ENCODE peak calls at places on chromosomes 5 and 9, in nine cellular contexts. F is H9, H is gastrocnemius medialis, U is choroid plexus epithelial cell, Z is HuH-7, Y is ACHN, A is T47D, D is WTC11, R is EH. I is an unnamed sample.

GRCh38 chr9:120845255-120845654 is 2.5 kb upstream of the PSMD5 start:
- DNase-seq in F (no peak), H (no peak), U (peak), Z (no peak), Y (no peak), A (no peak), D (no peak), R (no peak), I (no peak)

GRCh38 chr5:91443028-91443427 is 59.9 kb upstream of the ARRDC3 start:
- DNase-seq in F (no peak), H (no peak), U (no peak), Z (no peak), Y (no peak), A (no peak), D (no peak), R (peak), I (peak)

GRCh38 chr5:172059661-172060100 is 53.2 kb upstream of the FBXW11 start:
- DNase-seq in F (no peak), H (no peak), U (peak), Z (peak), Y (peak), A (no peak), D (no peak), R (peak), I (no peak)

GRCh38 chr9:36341936-36342577 is 58.0 kb downstream of the RNF38 start:
- DNase-seq in F (no peak), H (no peak), U (no peak), Z (no peak), Y (no peak), A (no peak), D (no peak), R (no peak), I (no peak)

GRCh38 chr5:5374034-5374715 is 48.3 kb upstream of the ICE1 start:
- DNase-seq in F (no peak), H (no peak), U (peak), Z (no peak), Y (no peak), A (no peak), D (no peak), R (peak), I (peak)

GRCh38 chr9:69535911-69536310 is 136.3 kb downstream of the APBA1 start:
- DNase-seq in F (no peak), H (no peak), U (no peak), Z (no peak), Y (no peak), A (no peak), D (no peak), R (peak), I (peak)

GRCh38 chr5:146606838-146607237 is 90.8 kb upstream of the GPR151 start:
- DNase-seq in F (no peak), H (no peak), U (no peak), Z (no peak), Y (no peak), A (no peak), D (no peak), R (no peak), I (no peak)

GRCh38 chr5:43560128-43560527 is 3.3 kb upstream of the PAIP1 start:
- DNase-seq in F (no peak), H (no peak), U (peak), Z (no peak), Y (no peak), A (no peak), D (no peak), R (peak), I (peak)

GRCh38 chr5:5490774-5491347 is 68.4 kb downstream of the ICE1 start:
- DNase-seq in F (no peak), H (peak), U (no peak), Z (no peak), Y (no peak), A (no peak), D (no peak), R (no peak), I (no peak)

GRCh38 chr5:44387911-44388310 is 1.3 kb downstream of the FGF10 start:
- DNase-seq in F (peak), H (no peak), U (no peak), Z (no peak), Y (no peak), A (no peak), D (peak), R (no peak), I (no peak)

GRCh38 chr5:113371788-113372196 is 63.0 kb downstream of the TSSK1B start:
- DNase-seq in F (no peak), H (no peak), U (no peak), Z (no peak), Y (no peak), A (no peak), D (no peak), R (no peak), I (peak)

GRCh38 chr9:18142964-18143363 is 331.0 kb upstream of the ADAMTSL1 start:
- DNase-seq in F (no peak), H (no peak), U (peak), Z (no peak), Y (peak), A (no peak), D (peak), R (peak), I (no peak)

GRCh38 chr5:145479271-145479670 is 355.9 kb downstream of the PRELID2 start:
- DNase-seq in F (no peak), H (no peak), U (peak), Z (no peak), Y (no peak), A (no peak), D (no peak), R (peak), I (peak)

I was measured in astrocyte.